ENCODE peak calls at places on chromosomes 16 and 17, in five cellular contexts. Y, X, K, P and T are unnamed samples.

GRCh38 chr16:14088155-14088753 is 17.1 kb downstream of the MRTFB start:
- DNase-seq in Y (no peak), X (peak), K (no peak), P (peak), T (no peak)

GRCh38 chr17:60148300-60148838 is 1.4 kb upstream of the CA4 start:
- DNase-seq in Y (no peak), X (no peak), K (no peak), P (no peak), T (no peak)

GRCh38 chr17:58335061-58335731 is 6.6 kb upstream of the TSPOAP1 start:
- DNase-seq in Y (no peak), X (no peak), K (no peak), P (no peak), T (no peak)

GRCh38 chr17:6521636-6522035 is 34.7 kb downstream of the PITPNM3 start:
- DNase-seq in Y (no peak), X (no peak), K (no peak), P (no peak), T (no peak)

GRCh38 chr17:12348476-12348875 is 317.2 kb upstream of the MYOCD start:
- DNase-seq in Y (no peak), X (peak), K (no peak), P (peak), T (no peak)

GRCh38 chr17:1143573-1143972 is 36.2 kb downstream of the ABR start:
- DNase-seq in Y (no peak), X (peak), K (no peak), P (peak), T (no peak)

GRCh38 chr17:66215529-66215911 is 13.7 kb downstream of the APOH start:
- DNase-seq in Y (no peak), X (no peak), K (no peak), P (no peak), T (no peak)

GRCh38 chr16:26905336-26905735 is 161.4 kb upstream of the C16orf82 start:
- DNase-seq in Y (no peak), X (no peak), K (no peak), P (peak), T (no peak)

GRCh38 chr16:1771072-1771863 is at the start of gene NME3:
- DNase-seq in Y (peak), X (peak), K (peak), P (peak), T (no peak)

GRCh38 chr17:82354804-82355308 is 4.2 kb upstream of the TEX19 start:
- DNase-seq in Y (no peak), X (no peak), K (no peak), P (no peak), T (no peak)

GRCh38 chr16:85285681-85286065 is 173.4 kb upstream of the CIBAR2 start:
- DNase-seq in Y (no peak), X (no peak), K (no peak), P (peak), T (no peak)

GRCh38 chr16:83830769-83831450 is 23.1 kb downstream of the HSBP1 start:
- DNase-seq in Y (no peak), X (no peak), K (no peak), P (no peak), T (no peak)

GRCh38 chr17:6667516-6667915 is 16.0 kb downstream of the C17orf100 start:
- DNase-seq in Y (no peak), X (no peak), K (no peak), P (no peak), T (no peak)

DNA sequence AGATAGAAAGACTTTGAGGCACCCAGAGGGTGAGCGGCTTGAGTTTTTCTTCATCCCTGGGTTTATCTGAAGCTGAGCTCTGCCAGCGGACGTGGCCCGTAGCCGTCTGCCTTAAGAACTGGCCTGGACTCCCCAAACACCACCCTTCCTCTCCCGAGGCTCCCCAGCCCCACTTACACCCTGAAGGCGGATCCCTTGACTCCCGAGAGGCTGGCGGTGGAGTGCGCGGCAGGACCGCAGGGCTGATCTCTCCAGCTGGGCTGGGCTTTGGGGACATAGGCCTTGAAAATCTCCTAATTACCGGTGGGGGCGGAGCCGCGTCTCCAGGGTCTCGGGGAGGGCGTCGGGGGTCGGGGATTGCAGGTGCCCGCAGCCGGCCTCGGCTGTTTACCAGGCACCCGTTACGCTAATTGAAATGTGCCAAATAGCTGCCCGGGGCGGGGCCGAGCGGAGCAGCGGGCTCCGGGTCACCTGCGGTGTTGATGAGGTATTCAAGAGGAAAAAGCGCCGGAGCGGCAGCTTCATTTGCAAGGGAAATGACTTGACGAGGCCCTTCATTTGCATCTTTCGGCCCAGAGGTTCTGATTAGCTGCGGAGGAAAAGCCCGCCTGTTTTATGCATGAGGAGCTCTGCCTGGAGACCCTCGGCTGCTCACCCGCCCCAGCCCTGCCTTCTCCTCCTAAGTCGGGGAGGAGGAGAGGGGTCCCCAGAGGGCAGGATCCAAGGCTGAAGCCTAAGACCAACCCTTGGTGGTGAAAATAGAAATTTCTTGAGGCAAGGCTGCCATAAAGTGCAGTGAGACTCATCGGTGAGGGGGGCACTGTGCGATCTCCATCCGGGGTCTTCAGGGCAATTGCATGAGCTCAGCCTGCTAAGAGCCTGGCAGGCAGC is 100.7 kb downstream of the MGAT5B start:
- DNase-seq in Y (no peak), X (no peak), K (no peak), P (no peak), T (no peak)
- H3K4me3 ChIP-seq in Y (no peak), X (no peak), K (no peak), P (no peak), T (no peak)

GRCh38 chr17:19867094-19867653 is 562 bp downstream of the ULK2 start:
- DNase-seq in Y (peak), X (peak), K (peak), P (peak), T (peak)

GRCh38 chr17:19867654-19868395 is at the start of gene ULK2:
- DNase-seq in Y (peak), X (peak), K (peak), P (peak), T (peak)
- TF ChIP-seq CTCF in Y (no peak), X (no peak), K (peak), P (peak), T (no peak)

DNA sequence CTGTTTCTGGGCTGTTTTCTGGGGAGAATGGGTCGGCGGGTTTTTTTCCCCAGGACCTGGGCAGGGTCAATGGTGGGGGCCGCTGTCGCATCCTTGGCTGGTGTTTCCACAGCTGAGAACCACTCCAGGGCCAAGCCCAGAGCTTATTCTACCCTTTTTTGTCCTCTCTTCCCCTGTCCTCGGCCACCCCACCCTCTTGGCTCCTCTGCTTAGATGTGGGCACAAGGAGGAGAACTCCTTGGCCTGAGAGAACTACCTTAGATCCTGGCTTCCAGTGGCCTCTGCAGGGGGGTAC is 4.0 kb downstream of the NOD2 start:
- DNase-seq in Y (no peak), X (no peak), K (no peak), P (no peak), T (no peak)
- H3K4me3 ChIP-seq in Y (no peak), X (no peak), K (no peak), P (no peak), T (no peak)

GRCh38 chr17:51833620-51834019 is 324.9 kb downstream of the CA10 start:
- DNase-seq in Y (no peak), X (no peak), K (no peak), P (no peak), T (no peak)
- TF ChIP-seq CTCF in Y (no peak), X (no peak), K (no peak), P (no peak), T (no peak)

DNA sequence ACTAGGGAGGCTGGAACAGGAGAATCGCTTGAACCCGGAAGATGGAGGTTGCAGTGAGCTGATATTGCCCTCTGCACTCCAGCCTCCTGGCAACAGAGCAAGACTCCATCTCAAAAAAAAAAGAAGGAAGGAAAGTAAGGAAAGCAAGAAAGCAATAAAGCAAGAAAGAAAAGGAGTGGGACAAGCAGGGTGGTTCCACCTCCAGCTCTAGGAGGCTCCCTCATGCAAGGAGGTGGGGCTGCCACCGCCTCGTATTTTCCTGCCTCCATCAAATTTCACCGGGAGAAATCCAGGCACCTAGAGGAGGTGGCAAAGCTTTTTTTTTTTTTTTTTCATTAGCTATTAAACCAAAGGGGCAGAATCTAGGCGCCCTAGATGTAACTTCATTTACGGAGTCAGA is 1.0 kb downstream of the CYB561 start:
- DNase-seq in Y (no peak), X (no peak), K (no peak), P (no peak), T (no peak)
- H3K4me3 ChIP-seq in Y (no peak), X (peak), K (no peak), P (no peak), T (peak)

GRCh38 chr17:44921122-44921882 is 6.0 kb upstream of the GFAP start:
- DNase-seq in Y (no peak), X (no peak), K (no peak), P (no peak), T (no peak)
- TF ChIP-seq CTCF in Y (no peak), X (no peak), K (no peak), P (no peak), T (no peak)

GRCh38 chr16:17467923-17468540 is 2.7 kb downstream of the XYLT1 start:
- DNase-seq in Y (peak), X (peak), K (peak), P (peak), T (no peak)
- H3K4me3 ChIP-seq in Y (peak), X (no peak), K (peak), P (peak), T (peak)

GRCh38 chr16:3249451-3249850 is 7.0 kb downstream of the MEFV start:
- DNase-seq in Y (no peak), X (no peak), K (no peak), P (no peak), T (no peak)

GRCh38 chr16:3246876-3247275 is 9.6 kb downstream of the MEFV start:
- DNase-seq in Y (no peak), X (no peak), K (no peak), P (no peak), T (no peak)

GRCh38 chr16:3249020-3249419 is 7.4 kb downstream of the MEFV start:
- DNase-seq in Y (no peak), X (no peak), K (no peak), P (no peak), T (no peak)

GRCh38 chr16:3246002-3246401 is 10.4 kb downstream of the MEFV start:
- DNase-seq in Y (no peak), X (no peak), K (no peak), P (no peak), T (no peak)

GRCh38 chr16:3248596-3248995 is 7.8 kb downstream of the MEFV start:
- DNase-seq in Y (no peak), X (no peak), K (no peak), P (no peak), T (no peak)
- TF ChIP-seq CTCF in Y (no peak), X (no peak), K (no peak), P (no peak), T (no peak)